ENCODE peak calls at places on chromosomes 7 and 10, in five cellular contexts. B, P, N, Q and V are unnamed samples.

GRCh38 chr10:23702977-23703414 is 264.1 kb downstream of the OTUD1 start:
- DNase-seq in B (peak), P (peak), N (peak), Q (peak), V (peak)

GRCh38 chr10:101967713-101968112 is 88.3 kb downstream of the ARMH3 start:
- DNase-seq in B (no peak), P (no peak), N (no peak), Q (no peak), V (no peak)

GRCh38 chr7:3430588-3430987 is 129.5 kb downstream of the SDK1 start:
- DNase-seq in B (no peak), P (peak), N (no peak), Q (no peak), V (no peak)

GRCh38 chr7:143983960-143984359 is 16.2 kb upstream of the OR6B1 start:
- DNase-seq in B (no peak), P (no peak), N (no peak), Q (no peak), V (no peak)

GRCh38 chr7:120738816-120739215 is 119.1 kb downstream of the TSPAN12 start:
- DNase-seq in B (no peak), P (no peak), N (no peak), Q (no peak), V (no peak)

GRCh38 chr7:15015545-15016314 is 113.2 kb upstream of the DGKB start:
- DNase-seq in B (peak), P (peak), N (peak), Q (peak), V (peak)

GRCh38 chr10:34780818-34781380 is 34.2 kb downstream of the PARD3 start:
- DNase-seq in B (peak), P (peak), N (peak), Q (no peak), V (no peak)

GRCh38 chr10:45004661-45005060 is 3.9 kb downstream of the ZNF22 start:
- DNase-seq in B (no peak), P (no peak), N (no peak), Q (no peak), V (no peak)

GRCh38 chr10:132105302-132105995 is 39.7 kb downstream of the JAKMIP3 start:
- DNase-seq in B (no peak), P (no peak), N (no peak), Q (no peak), V (no peak)

GRCh38 chr7:137847418-137848050 is 760 bp upstream of the DGKI start:
- DNase-seq in B (no peak), P (peak), N (peak), Q (no peak), V (no peak)

GRCh38 chr7:16755397-16755796 is 1.8 kb downstream of the TSPAN13 start:
- DNase-seq in B (no peak), P (no peak), N (no peak), Q (no peak), V (peak)

GRCh38 chr10:100890696-100891271 is 22.0 kb upstream of the SLF2 start:
- DNase-seq in B (no peak), P (no peak), N (peak), Q (peak), V (peak)

GRCh38 chr10:52668024-52668423 is 104.6 kb downstream of the MBL2 start:
- DNase-seq in B (no peak), P (no peak), N (no peak), Q (no peak), V (no peak)

GRCh38 chr10:43402880-43403452 is 6.0 kb downstream of the HNRNPF start:
- DNase-seq in B (no peak), P (no peak), N (no peak), Q (no peak), V (no peak)

GRCh38 chr10:74827045-74827441 is 643 bp downstream of the KAT6B start:
- DNase-seq in B (no peak), P (no peak), N (no peak), Q (no peak), V (no peak)

GRCh38 chr10:121536271-121536918 is 61.8 kb downstream of the FGFR2 start:
- DNase-seq in B (no peak), P (peak), N (no peak), Q (no peak), V (no peak)

GRCh38 chr10:13375791-13376190 is 27.7 kb upstream of the SEPHS1 start:
- DNase-seq in B (no peak), P (no peak), N (no peak), Q (no peak), V (no peak)

GRCh38 chr10:13372524-13372923 is 24.4 kb upstream of the SEPHS1 start:
- DNase-seq in B (no peak), P (no peak), N (no peak), Q (no peak), V (no peak)

GRCh38 chr10:13376297-13376696 is 28.2 kb upstream of the SEPHS1 start:
- DNase-seq in B (no peak), P (no peak), N (no peak), Q (no peak), V (no peak)

GRCh38 chr10:13373644-13374043 is 25.6 kb upstream of the SEPHS1 start:
- DNase-seq in B (no peak), P (no peak), N (no peak), Q (no peak), V (no peak)

DNA sequence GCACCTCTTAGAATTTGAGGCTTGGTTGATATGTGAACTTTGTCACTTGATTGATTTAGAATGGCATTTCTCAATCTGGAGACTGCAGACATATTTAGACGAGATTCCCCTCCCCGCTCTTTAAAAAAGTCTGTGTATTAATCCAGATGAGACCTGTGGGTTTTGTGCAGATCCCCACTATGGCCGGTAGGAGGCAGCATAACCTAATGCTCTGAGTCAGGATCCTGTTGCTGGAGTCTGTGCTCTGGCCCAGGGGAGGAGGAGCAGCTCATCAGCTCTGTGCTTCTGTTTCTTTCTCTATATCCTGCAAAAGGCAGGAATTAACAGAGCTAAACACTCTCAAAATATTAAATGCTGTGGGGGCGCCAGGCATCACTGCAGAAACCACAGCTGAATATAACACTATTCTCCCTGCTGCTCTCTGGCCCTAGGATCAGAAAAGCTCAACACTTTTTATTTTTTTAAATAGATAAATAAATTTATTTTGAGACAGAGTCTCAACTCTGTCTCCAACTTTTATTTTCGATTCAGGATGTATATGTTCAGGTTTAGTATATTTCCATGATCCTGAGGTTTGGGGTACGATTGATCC is 23.9 kb upstream of the SEPHS1 start:
- DNase-seq in B (peak), P (peak), N (peak), Q (peak), V (no peak)
- TF ChIP-seq CTCF in B (peak), P (peak), N (peak), Q (peak), V (peak)

DNA sequence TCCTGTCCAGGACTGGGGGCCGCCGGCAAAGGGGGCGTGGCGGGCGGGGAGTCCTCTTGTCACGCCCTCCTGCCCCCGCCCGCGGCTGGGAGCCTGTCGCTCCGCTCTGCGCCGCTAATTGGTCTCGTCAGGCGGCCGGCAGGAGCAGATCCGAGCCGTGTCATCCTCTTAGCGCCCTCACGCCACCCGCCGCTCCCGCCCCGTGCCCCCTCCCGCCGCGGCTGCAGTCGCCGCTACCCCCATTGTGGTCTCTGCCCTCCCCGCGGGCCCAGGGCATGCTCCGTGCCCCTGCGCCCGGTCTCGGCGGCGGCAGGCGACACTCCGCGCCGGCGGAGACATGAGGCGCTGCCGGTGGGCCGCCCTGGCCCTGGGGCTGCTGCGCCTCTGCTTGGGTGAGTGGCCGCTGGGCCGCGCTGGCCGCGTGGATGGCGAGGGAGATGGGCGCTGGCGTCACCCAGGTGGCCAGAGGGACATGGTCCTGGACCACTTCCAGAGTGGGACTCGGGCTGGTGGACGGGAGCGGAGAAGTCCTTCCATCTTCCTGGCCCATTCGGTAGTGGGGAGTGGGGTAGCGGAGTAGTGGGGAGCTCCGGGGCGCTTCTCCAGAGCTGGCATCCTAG is at the start of gene CDHR1:
- DNase-seq in B (no peak), P (peak), N (peak), Q (no peak), V (no peak)
- H3K4me3 ChIP-seq in B (no peak), P (peak), N (peak), Q (peak), V (peak)

GRCh38 chr7:115340828-115341227 is 418.9 kb downstream of the MDFIC start:
- DNase-seq in B (no peak), P (no peak), N (no peak), Q (peak), V (peak)
- TF ChIP-seq CTCF in B (peak), P (peak), N (no peak), Q (peak), V (peak)

GRCh38 chr7:80641548-80641947 is 3.1 kb downstream of the CD36 start:
- DNase-seq in B (no peak), P (no peak), N (no peak), Q (no peak), V (no peak)
- H3K4me3 ChIP-seq in B (no peak), P (no peak), N (no peak), Q (no peak), V (no peak)

DNA sequence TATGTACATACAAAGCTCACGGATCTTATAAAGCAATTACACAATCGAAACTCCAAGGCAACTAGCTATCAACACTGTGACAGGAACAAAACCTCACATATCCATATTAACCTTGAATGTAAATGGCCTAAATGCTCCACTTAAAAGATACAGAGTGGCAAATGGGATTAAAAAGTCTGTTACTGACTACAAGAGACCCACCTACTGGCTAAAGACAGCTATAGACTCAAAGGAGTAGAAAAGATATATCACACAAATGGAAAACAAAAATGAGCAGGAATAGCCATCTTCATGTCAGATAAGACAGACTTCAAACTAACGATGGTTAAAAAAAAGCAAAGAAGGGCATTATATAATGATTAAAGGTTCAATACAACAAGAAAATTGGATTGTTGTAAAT is 246.7 kb downstream of the ADRA2A start:
- DNase-seq in B (peak), P (peak), N (no peak), Q (no peak), V (no peak)
- TF ChIP-seq CTCF in B (peak), P (peak), N (peak), Q (no peak), V (peak)

GRCh38 chr10:119687192-119688032 is 36.2 kb downstream of the BAG3 start:
- DNase-seq in B (no peak), P (peak), N (peak), Q (no peak), V (no peak)

GRCh38 chr10:119691726-119692125 is 34.1 kb upstream of the INPP5F start:
- DNase-seq in B (no peak), P (no peak), N (no peak), Q (no peak), V (no peak)

GRCh38 chr10:119686465-119687191 is 35.4 kb downstream of the BAG3 start:
- DNase-seq in B (peak), P (peak), N (peak), Q (no peak), V (no peak)

GRCh38 chr10:119689016-119689564 is 36.8 kb upstream of the INPP5F start:
- DNase-seq in B (no peak), P (peak), N (no peak), Q (no peak), V (no peak)

DNA sequence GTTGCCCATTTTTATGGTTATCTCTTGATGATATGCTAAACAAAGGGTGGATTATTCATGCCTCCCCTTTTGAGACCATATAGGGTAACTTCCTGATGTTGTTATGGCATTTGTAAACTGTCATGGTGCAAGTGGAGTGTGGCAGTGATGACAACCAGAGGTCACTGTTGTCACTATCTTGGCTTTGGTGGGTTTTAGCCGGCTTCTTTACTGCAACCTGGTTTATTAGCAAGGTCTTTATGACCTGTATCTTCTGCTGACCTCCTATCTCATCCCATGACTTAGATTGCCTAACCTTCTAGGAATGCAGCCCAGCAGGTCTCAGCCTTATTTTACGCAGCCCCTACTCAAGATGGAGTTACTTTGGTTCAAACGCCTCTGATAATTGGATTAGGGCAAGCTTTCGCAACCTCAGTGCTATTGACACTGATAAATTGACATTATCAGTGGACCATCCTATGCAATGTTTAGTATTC is 36.9 kb downstream of the BAG3 start:
- DNase-seq in B (peak), P (peak), N (peak), Q (no peak), V (no peak)
- H3K4me3 ChIP-seq in B (no peak), P (peak), N (no peak), Q (no peak), V (no peak)

DNA sequence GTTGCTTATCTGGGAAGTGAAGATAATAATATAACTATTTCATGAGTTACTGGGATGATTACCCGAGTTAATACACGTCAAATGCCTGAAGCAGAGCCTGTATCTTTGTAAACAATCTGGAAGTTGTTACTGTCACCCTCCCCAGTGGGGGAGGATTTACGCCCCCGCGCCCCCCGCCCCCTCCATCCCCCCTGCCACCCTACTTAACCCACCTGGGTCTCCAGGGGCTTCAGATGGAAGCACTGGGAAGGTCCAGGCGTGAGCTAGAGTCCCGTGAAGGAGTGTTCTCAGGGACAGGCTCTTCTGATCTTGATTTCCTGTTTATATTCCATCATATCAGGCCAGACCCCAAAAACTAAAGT is 691 bp upstream of the PPA1 start:
- DNase-seq in B (peak), P (no peak), N (no peak), Q (no peak), V (no peak)
- TF ChIP-seq CTCF in B (no peak), P (no peak), N (no peak), Q (no peak), V (no peak)